ENCODE peak calls at places on chromosomes 16 and 17, in five cellular contexts. One of them, this sample, is unnamed.

GRCh38 chr16:78128920-78129319 is 29.5 kb downstream of the WWOX start:
- DNase-seq in SK-N-SH: no peak
- DNase-seq in K562: no peak
- DNase-seq in H1: no peak
- DNase-seq in HCT116: no peak
- DNase-seq in this sample: no peak

GRCh38 chr16:35626051-35626450 is 2166.6 kb downstream of the TP53TG3F start:
- DNase-seq in SK-N-SH: no peak
- DNase-seq in K562: no peak
- DNase-seq in H1: no peak
- DNase-seq in HCT116: no peak
- DNase-seq in this sample: no peak

GRCh38 chr16:30186444-30186781 is 3.0 kb downstream of the CORO1A start:
- DNase-seq in SK-N-SH: no peak
- DNase-seq in K562: no peak
- DNase-seq in H1: no peak
- DNase-seq in HCT116: no peak
- DNase-seq in this sample: no peak

GRCh38 chr17:75059369-75060345 is 12.6 kb downstream of the KCTD2 start:
- DNase-seq in SK-N-SH: peak; percentile 47
- DNase-seq in K562: peak; percentile 17
- DNase-seq in H1: no peak
- DNase-seq in HCT116: no peak
- DNase-seq in this sample: peak; percentile 72

GRCh38 chr16:27768651-27769270 is 218.8 kb downstream of the KATNIP start:
- DNase-seq in SK-N-SH: no peak
- DNase-seq in K562: no peak
- DNase-seq in H1: no peak
- DNase-seq in HCT116: no peak
- DNase-seq in this sample: no peak

GRCh38 chr17:27808629-27809028 is 8.3 kb upstream of the NOS2 start:
- DNase-seq in SK-N-SH: no peak
- DNase-seq in K562: no peak
- DNase-seq in H1: no peak
- DNase-seq in HCT116: no peak
- DNase-seq in this sample: no peak

GRCh38 chr17:72506773-72507172 is 386.0 kb downstream of the SOX9 start:
- DNase-seq in SK-N-SH: no peak
- DNase-seq in K562: no peak
- DNase-seq in H1: no peak
- DNase-seq in HCT116: no peak
- DNase-seq in this sample: no peak

GRCh38 chr16:6157806-6158205 is 1060.2 kb upstream of the EEF2KMT start:
- DNase-seq in SK-N-SH: no peak
- DNase-seq in K562: no peak
- DNase-seq in H1: no peak
- DNase-seq in HCT116: no peak
- DNase-seq in this sample: no peak

GRCh38 chr16:88936008-88936912 is 40.7 kb downstream of the CBFA2T3 start:
- DNase-seq in SK-N-SH: no peak
- DNase-seq in K562: no peak
- DNase-seq in H1: no peak
- DNase-seq in HCT116: no peak
- DNase-seq in this sample: peak; percentile 80

GRCh38 chr16:8600144-8600856 is 10.0 kb upstream of the TMEM114 start:
- DNase-seq in SK-N-SH: no peak
- DNase-seq in K562: no peak
- DNase-seq in H1: no peak
- DNase-seq in HCT116: no peak
- DNase-seq in this sample: no peak

GRCh38 chr16:4086153-4086552 is 30.1 kb downstream of the ADCY9 start:
- DNase-seq in SK-N-SH: no peak
- DNase-seq in K562: no peak
- DNase-seq in H1: no peak
- DNase-seq in HCT116: no peak
- DNase-seq in this sample: no peak

GRCh38 chr16:81035975-81036750 is 521 bp downstream of the ATMIN start:
- DNase-seq in SK-N-SH: peak; percentile 80
- DNase-seq in K562: peak; percentile 72
- DNase-seq in H1: peak; percentile 66
- DNase-seq in HCT116: no peak
- DNase-seq in this sample: peak; percentile 56

GRCh38 chr17:27669850-27670249 is 38.9 kb downstream of the LGALS9 start:
- DNase-seq in SK-N-SH: no peak
- DNase-seq in K562: no peak
- DNase-seq in H1: no peak
- DNase-seq in HCT116: no peak
- DNase-seq in this sample: no peak

GRCh38 chr17:75685508-75685907 is 18.4 kb downstream of the SAP30BP start:
- DNase-seq in SK-N-SH: no peak
- DNase-seq in K562: no peak
- DNase-seq in H1: no peak
- DNase-seq in HCT116: no peak
- DNase-seq in this sample: no peak

GRCh38 chr16:3754772-3755171 is 37.4 kb upstream of the TRAP1 start:
- DNase-seq in SK-N-SH: no peak
- DNase-seq in K562: no peak
- DNase-seq in H1: no peak
- DNase-seq in HCT116: no peak
- DNase-seq in this sample: no peak

GRCh38 chr16:1903845-1904820 is 14.1 kb downstream of the HS3ST6 start:
- DNase-seq in SK-N-SH: peak; percentile 37
- DNase-seq in K562: no peak
- DNase-seq in H1: no peak
- DNase-seq in HCT116: no peak
- DNase-seq in this sample: no peak

GRCh38 chr17:37488607-37489196 is 989 bp upstream of the DUSP14 start:
- DNase-seq in SK-N-SH: peak; percentile 44
- DNase-seq in K562: peak; percentile 47
- DNase-seq in H1: no peak
- DNase-seq in HCT116: peak; percentile 94
- DNase-seq in this sample: peak; percentile 95

GRCh38 chr16:57992084-57992483 is 8.4 kb downstream of the ZNF319 start:
- DNase-seq in SK-N-SH: no peak
- DNase-seq in K562: no peak
- DNase-seq in H1: no peak
- DNase-seq in HCT116: no peak
- DNase-seq in this sample: no peak
- TF ChIP-seq JUND in SK-N-SH: no peak
- TF ChIP-seq JUND in K562: no peak
- TF ChIP-seq JUND in H1: no peak
- TF ChIP-seq JUND in HCT116: no peak
- TF ChIP-seq JUND in this sample: no peak

DNA sequence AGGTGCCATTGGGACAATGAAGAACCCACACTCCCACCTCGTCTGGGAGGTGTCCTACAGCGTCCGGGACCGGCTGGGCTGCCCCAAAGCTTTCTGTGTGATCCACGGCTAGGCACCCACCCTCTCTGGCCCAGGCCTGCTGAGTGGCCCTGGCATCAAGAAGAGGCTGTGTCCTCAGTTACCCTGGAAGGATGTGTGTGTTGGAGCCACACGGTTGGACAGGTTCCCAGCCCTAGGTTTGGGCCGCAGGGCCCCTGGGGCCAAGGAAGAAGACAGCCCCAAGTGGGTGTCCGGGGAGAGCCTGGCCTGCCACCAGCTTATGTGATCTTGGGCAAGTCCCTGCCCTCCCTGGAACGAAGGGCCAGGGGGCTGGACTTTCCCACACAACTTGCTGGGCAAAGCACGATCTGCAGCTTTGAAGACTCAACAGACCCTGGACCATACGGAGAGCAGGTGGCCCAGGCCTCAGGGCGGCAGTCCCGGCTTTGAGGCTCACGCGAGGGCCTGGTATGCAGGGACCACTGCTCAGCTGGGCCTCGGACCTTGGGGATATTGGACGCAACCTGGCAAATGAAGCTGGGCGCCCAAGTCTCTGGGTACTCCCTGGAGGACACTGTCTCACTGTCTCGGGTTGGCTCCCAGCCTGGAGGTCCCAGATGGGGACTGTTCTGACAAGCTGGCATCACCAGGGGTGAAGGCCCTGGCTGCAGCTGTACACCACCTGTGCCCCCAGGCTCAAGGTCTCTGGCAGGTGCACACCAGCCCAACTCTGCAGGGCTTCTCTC is 17.5 kb downstream of the MYBBP1A start:
- DNase-seq in SK-N-SH: no peak
- DNase-seq in K562: no peak
- DNase-seq in H1: no peak
- DNase-seq in HCT116: no peak
- DNase-seq in this sample: peak; percentile 51
- TF ChIP-seq JUND in SK-N-SH: no peak
- TF ChIP-seq JUND in K562: no peak
- TF ChIP-seq JUND in H1: no peak
- TF ChIP-seq JUND in HCT116: no peak
- TF ChIP-seq JUND in this sample: no peak

DNA sequence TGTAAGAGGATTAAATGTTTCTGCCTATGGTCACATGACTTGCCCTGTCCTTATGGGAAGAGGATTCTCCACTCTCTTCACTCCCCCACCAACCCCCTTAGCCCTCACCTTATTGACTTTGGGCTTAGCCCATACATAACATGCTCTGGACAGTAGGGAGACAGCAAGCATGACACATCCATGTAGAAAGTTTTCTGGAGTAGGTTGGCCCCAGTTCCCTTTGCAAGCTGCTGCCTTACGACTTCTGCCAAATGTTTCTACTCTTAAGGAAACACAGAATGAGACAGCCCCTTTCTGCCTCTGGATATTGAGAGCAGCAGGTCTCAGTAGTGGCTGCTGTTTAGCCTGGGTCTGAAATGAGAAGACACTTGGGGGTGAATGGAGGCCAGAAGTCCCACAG is 282.1 kb downstream of the MAP2K6 start:
- DNase-seq in SK-N-SH: no peak
- DNase-seq in K562: no peak
- DNase-seq in H1: no peak
- DNase-seq in HCT116: no peak
- DNase-seq in this sample: no peak
- TF ChIP-seq JUND in SK-N-SH: no peak
- TF ChIP-seq JUND in K562: no peak
- TF ChIP-seq JUND in H1: no peak
- TF ChIP-seq JUND in HCT116: no peak
- TF ChIP-seq JUND in this sample: no peak

GRCh38 chr16:10088380-10088793 is 93.8 kb downstream of the GRIN2A start:
- DNase-seq in SK-N-SH: peak; percentile 55
- DNase-seq in K562: no peak
- DNase-seq in H1: no peak
- DNase-seq in HCT116: no peak
- DNase-seq in this sample: no peak
- TF ChIP-seq JUND in SK-N-SH: no peak
- TF ChIP-seq JUND in K562: no peak
- TF ChIP-seq JUND in H1: no peak
- TF ChIP-seq JUND in HCT116: no peak
- TF ChIP-seq JUND in this sample: no peak

DNA sequence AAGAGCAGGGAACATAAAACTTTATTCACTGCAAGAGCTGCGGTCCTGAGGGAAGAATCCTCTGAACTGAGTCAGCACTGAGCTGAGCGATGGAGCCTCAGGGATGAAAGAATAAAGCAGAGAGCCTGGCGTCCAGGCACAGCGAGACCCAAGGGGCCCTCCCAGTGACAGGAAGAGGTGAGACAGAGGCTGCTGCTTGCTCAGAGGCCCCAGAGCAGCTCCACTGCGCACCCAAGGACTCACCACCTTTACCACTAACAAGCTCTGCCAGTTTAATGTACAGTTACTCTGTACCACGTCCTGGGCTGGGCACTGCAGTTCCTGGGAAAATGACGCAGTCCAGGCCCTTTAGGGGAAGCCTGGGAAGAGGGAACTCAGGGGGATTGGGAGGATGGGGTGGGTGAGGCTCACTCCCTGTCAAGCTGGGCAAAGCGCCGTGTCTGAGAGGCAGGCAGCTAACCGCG is 5.6 kb downstream of the GFAP start:
- DNase-seq in SK-N-SH: peak; percentile 46
- DNase-seq in K562: no peak
- DNase-seq in H1: no peak
- DNase-seq in HCT116: no peak
- DNase-seq in this sample: no peak
- TF ChIP-seq JUND in SK-N-SH: no peak
- TF ChIP-seq JUND in K562: no peak
- TF ChIP-seq JUND in H1: no peak
- TF ChIP-seq JUND in HCT116: no peak
- TF ChIP-seq JUND in this sample: no peak

DNA sequence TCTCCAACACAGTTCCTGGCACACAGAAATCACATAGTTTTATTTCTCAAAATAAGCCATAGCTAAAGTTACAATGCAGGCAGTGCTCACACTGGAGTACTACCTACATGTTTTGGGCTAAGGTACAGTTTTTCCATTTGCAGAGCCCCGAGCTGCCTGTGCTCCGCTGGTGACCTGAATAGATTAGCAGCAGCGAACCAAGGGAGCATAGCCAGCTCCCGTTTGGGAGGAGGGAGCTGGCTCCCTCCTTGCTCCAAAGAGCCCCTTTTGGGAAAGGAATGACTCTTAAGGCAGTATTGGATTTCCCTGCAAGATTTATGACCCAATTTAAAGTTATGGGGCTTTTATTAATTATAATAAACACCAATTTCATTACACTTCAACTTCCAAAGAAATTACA is 362.4 kb upstream of the CCL2 start:
- DNase-seq in SK-N-SH: peak; percentile 17
- DNase-seq in K562: no peak
- DNase-seq in H1: no peak
- DNase-seq in HCT116: no peak
- DNase-seq in this sample: no peak
- TF ChIP-seq JUND in SK-N-SH: no peak
- TF ChIP-seq JUND in K562: no peak
- TF ChIP-seq JUND in H1: no peak
- TF ChIP-seq JUND in HCT116: no peak
- TF ChIP-seq JUND in this sample: no peak

GRCh38 chr17:81160747-81161453 is 4.4 kb upstream of the PVALEF start:
- DNase-seq in SK-N-SH: no peak
- DNase-seq in K562: no peak
- DNase-seq in H1: no peak
- DNase-seq in HCT116: no peak
- DNase-seq in this sample: no peak

GRCh38 chr17:81163051-81163695 is 2.1 kb upstream of the PVALEF start:
- DNase-seq in SK-N-SH: no peak
- DNase-seq in K562: no peak
- DNase-seq in H1: no peak
- DNase-seq in HCT116: no peak
- DNase-seq in this sample: no peak

GRCh38 chr17:81161536-81161935 is 3.8 kb upstream of the PVALEF start:
- DNase-seq in SK-N-SH: no peak
- DNase-seq in K562: no peak
- DNase-seq in H1: no peak
- DNase-seq in HCT116: no peak
- DNase-seq in this sample: no peak

GRCh38 chr17:81162491-81162890 is 2.8 kb upstream of the PVALEF start:
- DNase-seq in SK-N-SH: no peak
- DNase-seq in K562: no peak
- DNase-seq in H1: no peak
- DNase-seq in HCT116: no peak
- DNase-seq in this sample: no peak

DNA sequence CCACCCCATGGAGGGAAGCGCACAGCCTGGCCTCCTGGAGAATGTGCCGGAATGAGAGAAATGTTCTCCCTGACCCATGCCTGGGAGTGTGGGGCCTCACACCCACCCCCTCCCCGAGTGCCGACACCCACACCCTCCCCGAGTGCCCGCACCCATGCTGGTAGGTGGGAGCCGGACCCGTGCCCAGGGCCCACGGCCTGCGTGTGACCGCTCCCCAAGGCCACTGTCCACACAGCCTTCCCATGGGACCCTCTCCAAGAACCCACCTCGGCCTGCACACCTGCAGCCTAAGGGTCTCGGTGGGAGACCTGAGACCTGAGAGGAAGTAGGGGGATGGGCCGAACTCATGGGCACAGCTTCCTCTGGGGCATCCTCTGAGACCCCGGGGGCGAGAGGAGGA is 3.3 kb upstream of the PVALEF start:
- DNase-seq in SK-N-SH: no peak
- DNase-seq in K562: no peak
- DNase-seq in H1: no peak
- DNase-seq in HCT116: no peak
- DNase-seq in this sample: no peak
- TF ChIP-seq JUND in SK-N-SH: no peak
- TF ChIP-seq JUND in K562: no peak
- TF ChIP-seq JUND in H1: no peak
- TF ChIP-seq JUND in HCT116: no peak
- TF ChIP-seq JUND in this sample: no peak